ENCODE peak calls at places on chromosomes 4 and X, in six cellular contexts. L is tibial nerve, R is Karpas-422, N is ascending aorta, W is breast epithelium, E is left lung. G is an unnamed sample.

GRCh38 chr4:40247350-40247749 is 50.5 kb downstream of the RHOH start:
- DNase-seq in L (no peak), R (no peak), N (no peak), W (no peak), E (no peak), G (no peak)

GRCh38 chr4:171924761-171925376 is 111.7 kb downstream of the GALNTL6 start:
- DNase-seq in L (no peak), R (no peak), N (no peak), W (no peak), E (no peak), G (no peak)

GRCh38 chr4:95167809-95168208 is 381.0 kb downstream of the UNC5C start:
- DNase-seq in L (no peak), R (no peak), N (no peak), W (no peak), E (no peak), G (no peak)

GRCh38 chr4:74032064-74032463 is 6.4 kb downstream of the CXCL3 start:
- DNase-seq in L (no peak), R (no peak), N (no peak), W (no peak), E (no peak), G (no peak)

GRCh38 chr4:180398564-180398963 is 1844.6 kb upstream of the TENM3 start:
- DNase-seq in L (no peak), R (no peak), N (no peak), W (no peak), E (no peak), G (no peak)

GRCh38 chr4:122747883-122748282 is 15.4 kb downstream of the BBS12 start:
- DNase-seq in L (no peak), R (no peak), N (no peak), W (no peak), E (no peak), G (no peak)

GRCh38 chr4:3671571-3672464 is 94.4 kb upstream of the ADRA2C start:
- DNase-seq in L (no peak), R (no peak), N (no peak), W (no peak), E (no peak), G (no peak)

GRCh38 chr4:168152837-168153500 is 60.6 kb downstream of the ANXA10 start:
- DNase-seq in L (no peak), R (no peak), N (no peak), W (no peak), E (no peak), G (no peak)

GRCh38 chr4:149765630-149766029 is 50.0 kb downstream of the IQCM start:
- DNase-seq in L (no peak), R (no peak), N (no peak), W (no peak), E (no peak), G (no peak)

GRCh38 chrX:128020701-128021100 is 31.5 kb downstream of the ACTRT1 start:
- DNase-seq in L (no peak), R (no peak), N (no peak), W (no peak), E (no peak), G (no peak)

GRCh38 chr4:123479944-123480343 is 83.3 kb downstream of the SPRY1 start:
- DNase-seq in L (no peak), R (no peak), N (no peak), W (no peak), E (peak; percentile 43), G (no peak)

GRCh38 chrX:24466025-24466424 is 939 bp downstream of the PDK3 start:
- DNase-seq in L (no peak), R (no peak), N (no peak), W (no peak), E (no peak), G (no peak)

GRCh38 chr4:89609756-89610155 is 227.2 kb downstream of the SNCA start:
- DNase-seq in L (no peak), R (no peak), N (no peak), W (no peak), E (no peak), G (no peak)

GRCh38 chr4:1072830-1073446 is 40.4 kb downstream of the RNF212 start:
- DNase-seq in L (peak; percentile 45), R (peak; percentile 83), N (no peak), W (peak; percentile 51), E (no peak), G (no peak)

GRCh38 chr4:56683455-56683854 is 2.4 kb upstream of the HOPX start:
- DNase-seq in L (no peak), R (no peak), N (no peak), W (no peak), E (no peak), G (no peak)

DNA sequence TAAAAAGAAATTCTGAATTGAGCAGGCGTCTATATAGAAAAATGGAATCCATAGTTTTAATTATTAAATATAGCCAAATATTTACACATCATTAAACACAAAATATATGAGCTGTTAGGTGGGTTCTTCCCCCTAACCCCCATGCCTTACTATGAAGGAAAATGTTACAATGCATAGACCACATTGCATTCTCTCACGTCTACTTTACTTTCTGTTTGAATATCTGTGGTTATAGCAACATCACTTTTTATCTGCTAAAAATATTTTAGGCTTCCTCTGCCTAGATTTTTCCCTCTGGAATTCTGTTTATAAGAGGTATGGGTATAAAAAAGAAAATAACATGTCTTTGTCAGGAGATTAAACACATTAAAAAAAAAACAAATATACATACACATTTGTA is 73.1 kb downstream of the MAML3 start:
- DNase-seq in L (no peak), R (no peak), N (no peak), W (no peak), E (no peak), G (no peak)
- H3K4me1 ChIP-seq in L (no peaks in the 10 kb centered on the region), R (peaks cover 31% of the 10 kb centered on the region), N (no peaks in the 10 kb centered on the region), W (no peaks in the 10 kb centered on the region), E (peaks cover 12% of the 10 kb centered on the region), G (no peaks in the 10 kb centered on the region)

DNA sequence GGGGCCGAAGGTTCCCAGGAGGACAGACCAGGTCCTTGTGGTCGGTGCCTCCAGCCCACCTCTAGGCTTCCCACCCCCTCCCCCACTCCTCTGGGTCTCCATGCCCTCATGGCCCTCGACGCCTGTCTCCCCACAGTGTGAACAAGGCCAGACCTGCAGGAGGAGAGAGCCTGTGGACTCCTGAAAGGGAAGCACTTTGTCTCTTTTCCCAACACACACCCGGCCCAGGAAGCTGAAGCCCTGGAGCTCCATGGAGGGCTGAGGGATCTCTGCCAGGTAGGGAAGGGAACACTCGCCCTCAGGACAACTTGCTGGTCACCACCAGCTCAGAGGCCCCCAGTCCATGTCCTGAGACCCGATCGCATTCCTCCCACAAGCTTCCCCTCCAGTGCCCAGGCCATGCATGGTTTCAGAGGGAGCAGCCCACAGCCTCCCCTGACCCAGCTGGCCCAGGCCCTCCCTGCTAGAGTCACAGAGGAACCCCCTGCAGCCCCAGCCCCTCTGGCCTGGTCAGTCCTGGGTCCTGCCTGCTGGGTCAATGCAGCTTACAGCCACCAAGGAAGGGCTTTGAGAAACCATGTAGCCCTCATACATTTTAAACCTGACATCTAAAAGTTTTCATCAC is 60.8 kb downstream of the ABLIM2 start:
- DNase-seq in L (no peak), R (no peak), N (no peak), W (no peak), E (no peak), G (no peak)
- H3K27me3 ChIP-seq in L (no peaks in the 10 kb centered on the region), R (no peaks in the 10 kb centered on the region), N (no peaks in the 10 kb centered on the region), W (no peaks in the 10 kb centered on the region), E (no peaks in the 10 kb centered on the region), G (no peaks in the 10 kb centered on the region)

GRCh38 chr4:82293304-82293703 is 80.5 kb downstream of the HNRNPD start:
- DNase-seq in L (no peak), R (peak; percentile 43), N (no peak), W (no peak), E (no peak), G (no peak)
- H3K4me3 ChIP-seq in L (no peak overlapping the region), R (no peak overlapping the region), N (no peak overlapping the region), W (no peak overlapping the region), E (no peak overlapping the region), G (no peak overlapping the region)

DNA sequence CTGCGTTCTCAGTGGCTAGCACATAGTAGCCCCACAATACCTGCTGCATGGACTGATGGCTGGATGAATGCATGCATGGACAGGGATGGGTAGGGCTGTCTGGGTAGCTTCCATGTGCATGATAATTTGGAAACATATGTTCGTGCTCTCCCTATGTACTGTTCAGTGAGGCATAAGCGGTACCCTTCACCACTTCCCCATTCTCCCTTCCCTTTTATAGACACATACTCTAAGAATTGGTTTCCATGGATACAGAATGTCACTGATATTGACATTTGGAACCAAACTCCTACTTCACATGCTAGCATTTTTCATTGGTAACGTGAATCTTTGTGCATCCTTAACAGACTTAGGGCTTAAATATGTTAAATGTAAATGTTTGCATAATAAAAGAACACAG is 20.4 kb downstream of the USP46 start:
- DNase-seq in L (no peak), R (peak; percentile 63), N (no peak), W (no peak), E (no peak), G (no peak)
- H3K4me1 ChIP-seq in L (no peaks in the 10 kb centered on the region), R (peaks cover 19% of the 10 kb centered on the region), N (no peaks in the 10 kb centered on the region), W (peaks cover 2% of the 10 kb centered on the region), E (peaks cover 2% of the 10 kb centered on the region), G (no peaks in the 10 kb centered on the region)

GRCh38 chrX:49204017-49204416 is 4.0 kb upstream of the SYP start:
- DNase-seq in L (no peak), R (no peak), N (no peak), W (no peak), E (no peak), G (no peak)

GRCh38 chrX:49205443-49205842 is 5.5 kb upstream of the SYP start:
- DNase-seq in L (no peak), R (no peak), N (no peak), W (no peak), E (no peak), G (no peak)

GRCh38 chrX:49206543-49206942 is 6.5 kb upstream of the SYP start:
- DNase-seq in L (no peak), R (no peak), N (no peak), W (no peak), E (no peak), G (no peak)

GRCh38 chrX:49203536-49203935 is 3.5 kb upstream of the SYP start:
- DNase-seq in L (no peak), R (no peak), N (no peak), W (no peak), E (no peak), G (no peak)

GRCh38 chrX:49204709-49205108 is 4.7 kb upstream of the SYP start:
- DNase-seq in L (no peak), R (no peak), N (no peak), W (no peak), E (no peak), G (no peak)
- H3K27me3 ChIP-seq in L (no peaks in the 10 kb centered on the region), R (no peaks in the 10 kb centered on the region), N (no peaks in the 10 kb centered on the region), W (no peaks in the 10 kb centered on the region), E (no peaks in the 10 kb centered on the region), G (no peaks in the 10 kb centered on the region)

GRCh38 chr4:108144451-108144850 is 24.3 kb downstream of the LEF1 start:
- DNase-seq in L (no peak), R (no peak), N (no peak), W (no peak), E (no peak), G (no peak)
- H3K4me3 ChIP-seq in L (no peak overlapping the region), R (no peak overlapping the region), N (no peak overlapping the region), W (no peak overlapping the region), E (no peak overlapping the region), G (no peak overlapping the region)

GRCh38 chrX:152204919-152205318 is 66.5 kb upstream of the MAGEA10 start:
- DNase-seq in L (no peak), R (no peak), N (no peak), W (no peak), E (no peak), G (no peak)

GRCh38 chrX:152202886-152203285 is 64.5 kb upstream of the MAGEA10 start:
- DNase-seq in L (no peak), R (no peak), N (no peak), W (no peak), E (no peak), G (no peak)

GRCh38 chrX:152206426-152206825 is 68.0 kb upstream of the MAGEA10 start:
- DNase-seq in L (no peak), R (no peak), N (no peak), W (no peak), E (no peak), G (peak; percentile 25)
- H3K4me1 ChIP-seq in L (no peaks in the 10 kb centered on the region), R (no peaks in the 10 kb centered on the region), N (no peaks in the 10 kb centered on the region), W (no peaks in the 10 kb centered on the region), E (no peaks in the 10 kb centered on the region), G (no peaks in the 10 kb centered on the region)

GRCh38 chrX:108397627-108398392 is 40.4 kb downstream of the COL4A6 start:
- DNase-seq in L (no peak), R (no peak), N (no peak), W (no peak), E (no peak), G (no peak)
- H3K27me3 ChIP-seq in L (no peaks in the 10 kb centered on the region), R (no peaks in the 10 kb centered on the region), N (no peaks in the 10 kb centered on the region), W (no peaks in the 10 kb centered on the region), E (no peaks in the 10 kb centered on the region), G (no peaks in the 10 kb centered on the region)